ENCODE peak calls at places on chromosomes 7 and 10, in seven cellular contexts. Q, H, J, M, G, P and Y are unnamed samples.

GRCh38 chr7:106602062-106602461 is 58.9 kb downstream of the CCDC71L start:
- DNase-seq in Q (no peak), H (no peak), J (no peak), M (no peak), G (no peak), P (no peak), Y (no peak)

GRCh38 chr7:36227223-36227622 is 74.2 kb downstream of the EEPD1 start:
- DNase-seq in Q (peak; percentile 46), H (no peak), J (no peak), M (peak; percentile 53), G (no peak), P (peak; percentile 44), Y (peak; percentile 22)

GRCh38 chr10:109820620-109821405 is 102.5 kb downstream of the XPNPEP1 start:
- DNase-seq in Q (no peak), H (no peak), J (no peak), M (no peak), G (no peak), P (no peak), Y (peak; percentile 34)

GRCh38 chr10:29948971-29949370 is 110.4 kb downstream of the JCAD start:
- DNase-seq in Q (peak; percentile 63), H (peak; percentile 78), J (no peak), M (no peak), G (no peak), P (no peak), Y (peak; percentile 65)

GRCh38 chr7:148894596-148894995 is 10.5 kb upstream of the EZH2 start:
- DNase-seq in Q (no peak), H (no peak), J (no peak), M (no peak), G (no peak), P (no peak), Y (no peak)

GRCh38 chr7:17123020-17123419 is 175.4 kb upstream of the AHR start:
- DNase-seq in Q (no peak), H (peak; percentile 43), J (no peak), M (no peak), G (peak; percentile 80), P (no peak), Y (no peak)

GRCh38 chr10:59807629-59808620 is 54.7 kb upstream of the MRLN start:
- DNase-seq in Q (no peak), H (no peak), J (no peak), M (peak; percentile 44), G (no peak), P (no peak), Y (no peak)

GRCh38 chr10:62159357-62159756 is 109.3 kb downstream of the RTKN2 start:
- DNase-seq in Q (no peak), H (no peak), J (no peak), M (no peak), G (no peak), P (no peak), Y (no peak)

GRCh38 chr10:12909836-12910185 is 91.7 kb downstream of the CCDC3 start:
- DNase-seq in Q (peak; percentile 68), H (no peak), J (no peak), M (peak; percentile 30), G (peak; percentile 2), P (no peak), Y (no peak)

GRCh38 chr7:10412426-10413019 is 561.1 kb upstream of the PHF14 start:
- DNase-seq in Q (peak; percentile 27), H (peak; percentile 69), J (peak; percentile 56), M (no peak), G (no peak), P (peak; percentile 24), Y (peak; percentile 51)

GRCh38 chr10:1628757-1629156 is 108.6 kb downstream of the ADARB2 start:
- DNase-seq in Q (no peak), H (no peak), J (peak; percentile 44), M (no peak), G (no peak), P (no peak), Y (no peak)

GRCh38 chr7:69465262-69465661 is 133.0 kb upstream of the AUTS2 start:
- DNase-seq in Q (no peak), H (no peak), J (no peak), M (no peak), G (no peak), P (no peak), Y (no peak)

GRCh38 chr7:18125536-18125935 is 97.9 kb upstream of the PRPS1L1 start:
- DNase-seq in Q (no peak), H (no peak), J (no peak), M (no peak), G (no peak), P (no peak), Y (no peak)

GRCh38 chr7:124662937-124663336 is 102.7 kb downstream of the GPR37 start:
- DNase-seq in Q (no peak), H (no peak), J (no peak), M (no peak), G (no peak), P (no peak), Y (no peak)

GRCh38 chr7:32616625-32617024 is 121.3 kb downstream of the AVL9 start:
- DNase-seq in Q (no peak), H (no peak), J (no peak), M (peak; percentile 53), G (no peak), P (no peak), Y (no peak)

GRCh38 chr10:3776796-3777571 is 8.0 kb downstream of the KLF6 start:
- DNase-seq in Q (peak; percentile 83), H (no peak), J (peak; percentile 51), M (peak; percentile 40), G (peak; percentile 87), P (peak; percentile 78), Y (peak; percentile 65)

GRCh38 chr7:4110438-4110837 is 571.7 kb upstream of the FOXK1 start:
- DNase-seq in Q (no peak), H (no peak), J (no peak), M (no peak), G (no peak), P (no peak), Y (no peak)

GRCh38 chr7:24427048-24427447 is 143.1 kb downstream of the NPY start:
- DNase-seq in Q (no peak), H (no peak), J (peak; percentile 75), M (no peak), G (no peak), P (no peak), Y (no peak)

GRCh38 chr7:150945171-150945852 is 32.8 kb downstream of the KCNH2 start:
- DNase-seq in Q (no peak), H (no peak), J (no peak), M (no peak), G (no peak), P (no peak), Y (no peak)

GRCh38 chr7:30285067-30285530 is 702 bp downstream of the ZNRF2 start:
- DNase-seq in Q (peak; percentile 10), H (peak; percentile 54), J (peak; percentile 71), M (peak; percentile 56), G (no peak), P (no peak), Y (peak; percentile 59)

GRCh38 chr7:1239455-1240295 is 7.0 kb downstream of the UNCX start:
- DNase-seq in Q (no peak), H (no peak), J (peak; percentile 57), M (no peak), G (no peak), P (no peak), Y (no peak)

GRCh38 chr7:104978460-104978859 is 35.5 kb upstream of the KMT2E start:
- DNase-seq in Q (peak; percentile 85), H (no peak), J (no peak), M (no peak), G (no peak), P (no peak), Y (no peak)
- H3K27ac ChIP-seq in Q (peak overlapping the region; percentile 80), H (no peak overlapping the region), J (no peak overlapping the region), M (peak overlapping the region; percentile 73), G (no peak overlapping the region), P (peak overlapping the region; percentile 97), Y (peak overlapping the region; percentile 35)

GRCh38 chr7:101321491-101322401 is at the start of gene IFT22:
- DNase-seq in Q (peak; percentile 92), H (peak; percentile 96), J (peak; percentile 97), M (peak; percentile 92), G (peak; percentile 71), P (peak; percentile 94), Y (peak; percentile 92)
- H3K4me3 ChIP-seq in Q (peak within 1 kb of the TSS; percentile 94), H (peak within 1 kb of the TSS; percentile 77), J (peak within 1 kb of the TSS; percentile 96), M (peak within 1 kb of the TSS; percentile 95), G (peak within 1 kb of the TSS; percentile 82), P (peak within 1 kb of the TSS; percentile 94), Y (peak within 1 kb of the TSS; percentile 71)

GRCh38 chr7:8442814-8443304 is 9.4 kb downstream of the NXPH1 start:
- DNase-seq in Q (no peak), H (no peak), J (peak; percentile 96), M (peak; percentile 39), G (no peak), P (peak; percentile 47), Y (peak; percentile 72)

GRCh38 chr7:8442295-8442813 is 8.9 kb downstream of the NXPH1 start:
- DNase-seq in Q (no peak), H (no peak), J (no peak), M (no peak), G (no peak), P (no peak), Y (no peak)

GRCh38 chr7:8441106-8441590 is 7.7 kb downstream of the NXPH1 start:
- DNase-seq in Q (no peak), H (no peak), J (peak; percentile 61), M (no peak), G (no peak), P (no peak), Y (no peak)

GRCh38 chr7:8441602-8442294 is 8.3 kb downstream of the NXPH1 start:
- DNase-seq in Q (no peak), H (no peak), J (peak; percentile 62), M (no peak), G (no peak), P (no peak), Y (no peak)

DNA sequence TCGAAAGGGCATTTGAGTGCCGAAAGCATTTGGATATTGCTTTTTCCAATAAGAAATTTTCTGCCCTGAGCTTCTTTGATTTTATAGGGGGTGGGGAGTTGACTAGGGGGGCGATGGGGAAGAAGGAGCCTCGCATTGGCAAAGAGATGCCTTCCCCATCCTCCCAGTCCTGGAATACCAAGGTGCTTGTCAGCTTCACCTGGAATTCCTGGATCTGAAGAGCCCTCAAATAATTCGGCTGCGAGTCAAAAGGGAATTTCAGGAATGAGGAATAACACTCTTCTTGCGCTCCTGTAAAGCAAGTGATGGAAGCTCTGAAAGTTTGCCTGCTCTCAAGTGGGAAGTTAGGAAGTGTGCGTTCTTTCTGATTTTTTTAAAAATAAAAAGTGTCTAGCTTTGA is 7.3 kb downstream of the NXPH1 start:
- DNase-seq in Q (no peak), H (no peak), J (peak; percentile 41), M (no peak), G (no peak), P (no peak), Y (no peak)
- H3K27me3 ChIP-seq in Q (peaks cover 55% of the 10 kb centered on the region), H (no peaks in the 10 kb centered on the region), J (peaks cover 100% of the 10 kb centered on the region), M (peaks cover 97% of the 10 kb centered on the region), G (peaks cover 4% of the 10 kb centered on the region), P (peaks cover 46% of the 10 kb centered on the region), Y (no peaks in the 10 kb centered on the region)

GRCh38 chr10:48905311-48905710 is 34.3 kb downstream of the LRRC18 start:
- DNase-seq in Q (no peak), H (no peak), J (peak; percentile 14), M (no peak), G (no peak), P (no peak), Y (no peak)

GRCh38 chr10:48910557-48910956 is 29.1 kb downstream of the LRRC18 start:
- DNase-seq in Q (no peak), H (no peak), J (peak; percentile 20), M (no peak), G (no peak), P (no peak), Y (no peak)

GRCh38 chr10:48902096-48902495 is 37.5 kb downstream of the LRRC18 start:
- DNase-seq in Q (no peak), H (no peak), J (peak; percentile 38), M (no peak), G (no peak), P (no peak), Y (no peak)

GRCh38 chr10:48903151-48903550 is 36.5 kb downstream of the LRRC18 start:
- DNase-seq in Q (no peak), H (no peak), J (no peak), M (no peak), G (no peak), P (no peak), Y (no peak)

GRCh38 chr10:48907730-48908129 is 31.9 kb downstream of the LRRC18 start:
- DNase-seq in Q (no peak), H (no peak), J (peak; percentile 40), M (no peak), G (no peak), P (no peak), Y (no peak)
- H3K27ac ChIP-seq in Q (no peak overlapping the region), H (no peak overlapping the region), J (no peak overlapping the region), M (no peak overlapping the region), G (no peak overlapping the region), P (no peak overlapping the region), Y (no peak overlapping the region)